ENCODE peak calls at places on chromosomes 7 and 10, in seven cellular contexts. One of them, this sample, is unnamed.

GRCh38 chr7:51356849-51357516 is 40.4 kb upstream of the COBL start:
- DNase-seq in PC-3: no peak
- DNase-seq in lower lobe of right lung: no peak
- DNase-seq in psoas muscle: no peak
- DNase-seq in GM23338: no peak
- DNase-seq in endodermal cell: peak; percentile 36
- DNase-seq in AG09309: no peak
- DNase-seq in this sample: no peak

GRCh38 chr10:50432206-50432605 is 180.9 kb upstream of the ASAH2 start:
- DNase-seq in PC-3: no peak
- DNase-seq in lower lobe of right lung: no peak
- DNase-seq in psoas muscle: no peak
- DNase-seq in GM23338: no peak
- DNase-seq in endodermal cell: no peak
- DNase-seq in AG09309: no peak
- DNase-seq in this sample: no peak

GRCh38 chr7:28075674-28076358 is 104.8 kb downstream of the JAZF1 start:
- DNase-seq in PC-3: no peak
- DNase-seq in lower lobe of right lung: no peak
- DNase-seq in psoas muscle: no peak
- DNase-seq in GM23338: no peak
- DNase-seq in endodermal cell: no peak
- DNase-seq in AG09309: no peak
- DNase-seq in this sample: no peak

GRCh38 chr10:110005716-110006115 is 2.1 kb upstream of the ADD3 start:
- DNase-seq in PC-3: no peak
- DNase-seq in lower lobe of right lung: no peak
- DNase-seq in psoas muscle: no peak
- DNase-seq in GM23338: peak; percentile 52
- DNase-seq in endodermal cell: peak; percentile 75
- DNase-seq in AG09309: peak; percentile 79
- DNase-seq in this sample: peak; percentile 84

GRCh38 chr10:46240684-46241565 is 45.9 kb upstream of the ANTXRL start:
- DNase-seq in PC-3: no peak
- DNase-seq in lower lobe of right lung: no peak
- DNase-seq in psoas muscle: no peak
- DNase-seq in GM23338: no peak
- DNase-seq in endodermal cell: no peak
- DNase-seq in AG09309: no peak
- DNase-seq in this sample: no peak

GRCh38 chr10:63265646-63266207 is 132.6 kb downstream of the NRBF2 start:
- DNase-seq in PC-3: no peak
- DNase-seq in lower lobe of right lung: no peak
- DNase-seq in psoas muscle: no peak
- DNase-seq in GM23338: no peak
- DNase-seq in endodermal cell: no peak
- DNase-seq in AG09309: no peak
- DNase-seq in this sample: no peak

GRCh38 chr10:71269301-71270288 is 49.5 kb upstream of the SLC29A3 start:
- DNase-seq in PC-3: no peak
- DNase-seq in lower lobe of right lung: no peak
- DNase-seq in psoas muscle: no peak
- DNase-seq in GM23338: peak; percentile 92
- DNase-seq in endodermal cell: peak; percentile 92
- DNase-seq in AG09309: no peak
- DNase-seq in this sample: peak; percentile 72

GRCh38 chr10:58775960-58776574 is 263.4 kb downstream of the BICC1 start:
- DNase-seq in PC-3: peak; percentile 64
- DNase-seq in lower lobe of right lung: no peak
- DNase-seq in psoas muscle: no peak
- DNase-seq in GM23338: peak; percentile 31
- DNase-seq in endodermal cell: no peak
- DNase-seq in AG09309: no peak
- DNase-seq in this sample: peak; percentile 90

GRCh38 chr10:74917481-74918077 is 91.2 kb downstream of the KAT6B start:
- DNase-seq in PC-3: peak; percentile 99
- DNase-seq in lower lobe of right lung: no peak
- DNase-seq in psoas muscle: no peak
- DNase-seq in GM23338: no peak
- DNase-seq in endodermal cell: no peak
- DNase-seq in AG09309: peak; percentile 28
- DNase-seq in this sample: peak; percentile 76

GRCh38 chr10:43199684-43200537 is 61.7 kb downstream of the CSGALNACT2 start:
- DNase-seq in PC-3: no peak
- DNase-seq in lower lobe of right lung: peak; percentile 39
- DNase-seq in psoas muscle: no peak
- DNase-seq in GM23338: no peak
- DNase-seq in endodermal cell: peak; percentile 31
- DNase-seq in AG09309: no peak
- DNase-seq in this sample: no peak

GRCh38 chr10:72954596-72955569 is at the start of gene PLA2G12B:
- DNase-seq in PC-3: no peak
- DNase-seq in lower lobe of right lung: peak; percentile 77
- DNase-seq in psoas muscle: no peak
- DNase-seq in GM23338: no peak
- DNase-seq in endodermal cell: no peak
- DNase-seq in AG09309: no peak
- DNase-seq in this sample: no peak

GRCh38 chr7:158843775-158844174 is 12.6 kb upstream of the DYNC2I1 start:
- DNase-seq in PC-3: no peak
- DNase-seq in lower lobe of right lung: no peak
- DNase-seq in psoas muscle: no peak
- DNase-seq in GM23338: peak; percentile 33
- DNase-seq in endodermal cell: peak; percentile 7
- DNase-seq in AG09309: no peak
- DNase-seq in this sample: no peak

GRCh38 chr7:28840515-28841125 is 117.5 kb downstream of the TRIL start:
- DNase-seq in PC-3: peak; percentile 18
- DNase-seq in lower lobe of right lung: no peak
- DNase-seq in psoas muscle: no peak
- DNase-seq in GM23338: peak; percentile 58
- DNase-seq in endodermal cell: no peak
- DNase-seq in AG09309: no peak
- DNase-seq in this sample: peak; percentile 20

GRCh38 chr10:61669161-61669755 is 6.5 kb downstream of the CABCOCO1 start:
- DNase-seq in PC-3: no peak
- DNase-seq in lower lobe of right lung: no peak
- DNase-seq in psoas muscle: no peak
- DNase-seq in GM23338: no peak
- DNase-seq in endodermal cell: no peak
- DNase-seq in AG09309: no peak
- DNase-seq in this sample: no peak

GRCh38 chr7:137967143-137968018 is 34.5 kb downstream of the CREB3L2 start:
- DNase-seq in PC-3: peak; percentile 40
- DNase-seq in lower lobe of right lung: no peak
- DNase-seq in psoas muscle: no peak
- DNase-seq in GM23338: peak; percentile 41
- DNase-seq in endodermal cell: peak; percentile 77
- DNase-seq in AG09309: no peak
- DNase-seq in this sample: peak; percentile 62

GRCh38 chr7:137964824-137965545 is 36.9 kb downstream of the CREB3L2 start:
- DNase-seq in PC-3: no peak
- DNase-seq in lower lobe of right lung: no peak
- DNase-seq in psoas muscle: no peak
- DNase-seq in GM23338: no peak
- DNase-seq in endodermal cell: no peak
- DNase-seq in AG09309: no peak
- DNase-seq in this sample: no peak

GRCh38 chr7:137968890-137969289 is 33.0 kb downstream of the CREB3L2 start:
- DNase-seq in PC-3: no peak
- DNase-seq in lower lobe of right lung: no peak
- DNase-seq in psoas muscle: no peak
- DNase-seq in GM23338: no peak
- DNase-seq in endodermal cell: no peak
- DNase-seq in AG09309: no peak
- DNase-seq in this sample: no peak

GRCh38 chr7:137966636-137967142 is 35.2 kb downstream of the CREB3L2 start:
- DNase-seq in PC-3: no peak
- DNase-seq in lower lobe of right lung: no peak
- DNase-seq in psoas muscle: no peak
- DNase-seq in GM23338: no peak
- DNase-seq in endodermal cell: no peak
- DNase-seq in AG09309: no peak
- DNase-seq in this sample: no peak

GRCh38 chr7:137965942-137966624 is 35.8 kb downstream of the CREB3L2 start:
- DNase-seq in PC-3: no peak
- DNase-seq in lower lobe of right lung: no peak
- DNase-seq in psoas muscle: no peak
- DNase-seq in GM23338: no peak
- DNase-seq in endodermal cell: no peak
- DNase-seq in AG09309: no peak
- DNase-seq in this sample: no peak
- TF ChIP-seq CTCF in PC-3: peak; percentile 25
- TF ChIP-seq CTCF in lower lobe of right lung: no peak
- TF ChIP-seq CTCF in psoas muscle: no peak
- TF ChIP-seq CTCF in GM23338: no peak
- TF ChIP-seq CTCF in endodermal cell: peak; percentile 42
- TF ChIP-seq CTCF in AG09309: peak; percentile 23
- TF ChIP-seq CTCF in this sample: peak; percentile 41

DNA sequence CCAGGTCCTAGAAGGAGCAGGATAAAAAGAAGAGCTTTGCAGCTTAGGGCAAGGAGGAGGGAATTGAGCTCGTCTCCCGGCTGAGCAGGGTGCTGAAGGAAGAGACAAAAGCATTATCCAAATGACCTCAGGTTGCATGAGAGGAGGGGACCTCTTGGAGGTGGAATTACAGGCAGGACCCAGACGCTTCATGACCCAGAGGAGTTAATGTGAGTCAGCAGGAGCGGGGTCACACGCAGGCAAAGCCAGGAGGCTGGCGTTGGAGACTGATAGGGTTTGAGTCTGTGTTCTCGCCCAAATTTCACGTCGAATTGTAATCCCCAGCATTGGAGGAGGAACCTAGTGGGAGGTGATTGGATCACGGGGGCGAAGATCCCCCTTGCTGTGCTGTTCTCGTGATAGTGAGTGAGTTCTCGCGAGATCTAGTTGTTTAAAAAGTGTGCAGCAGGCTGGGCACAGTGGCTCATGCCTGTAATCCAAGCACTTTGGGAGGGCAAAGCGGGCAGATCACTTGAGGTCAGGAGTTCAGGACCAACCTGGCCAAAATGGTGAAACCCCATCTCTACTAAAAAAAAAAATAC is 63.7 kb upstream of the AUTS2 start:
- DNase-seq in PC-3: no peak
- DNase-seq in lower lobe of right lung: no peak
- DNase-seq in psoas muscle: no peak
- DNase-seq in GM23338: peak; percentile 40
- DNase-seq in endodermal cell: peak; percentile 84
- DNase-seq in AG09309: no peak
- DNase-seq in this sample: no peak
- H3K4me3 ChIP-seq in PC-3: no peak overlapping the region
- H3K4me3 ChIP-seq in lower lobe of right lung: no peak overlapping the region
- H3K4me3 ChIP-seq in psoas muscle: no peak overlapping the region
- H3K4me3 ChIP-seq in GM23338: no peak overlapping the region
- H3K4me3 ChIP-seq in endodermal cell: no peak overlapping the region
- H3K4me3 ChIP-seq in AG09309: no peak overlapping the region
- H3K4me3 ChIP-seq in this sample: no peak overlapping the region

DNA sequence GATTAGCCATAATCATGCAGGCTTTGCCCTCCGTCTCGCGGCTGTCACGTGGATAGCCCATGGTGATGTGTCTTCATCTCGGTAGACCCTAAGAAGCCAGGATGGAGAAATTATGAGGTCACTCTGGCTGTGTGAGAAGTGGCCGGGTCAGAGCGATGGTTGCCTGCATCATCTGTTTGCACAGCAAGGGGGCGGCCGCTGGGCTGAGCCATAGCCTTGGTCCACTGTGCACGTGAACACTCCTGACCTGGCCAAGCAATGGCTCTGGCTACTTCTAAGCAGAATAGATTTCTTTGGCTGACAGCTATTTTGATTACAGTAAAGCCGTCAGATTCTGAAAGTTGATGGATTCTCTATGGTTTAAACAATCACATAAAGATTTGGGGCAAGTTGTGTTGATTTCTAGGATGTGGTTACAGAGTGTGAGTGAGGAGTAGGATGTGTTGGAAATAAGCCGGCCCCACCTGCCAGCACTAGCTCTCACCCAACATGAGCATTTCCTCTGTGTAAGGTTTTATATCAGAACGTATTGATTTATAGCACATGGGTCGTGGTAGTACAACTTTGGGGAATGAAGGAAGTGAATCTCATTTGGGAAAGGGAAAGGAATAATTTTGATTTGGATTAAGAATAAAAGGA is 214.4 kb upstream of the GPR26 start:
- DNase-seq in PC-3: no peak
- DNase-seq in lower lobe of right lung: no peak
- DNase-seq in psoas muscle: no peak
- DNase-seq in GM23338: no peak
- DNase-seq in endodermal cell: no peak
- DNase-seq in AG09309: no peak
- DNase-seq in this sample: no peak
- TF ChIP-seq CTCF in PC-3: no peak
- TF ChIP-seq CTCF in lower lobe of right lung: no peak
- TF ChIP-seq CTCF in psoas muscle: no peak
- TF ChIP-seq CTCF in GM23338: peak; percentile 37
- TF ChIP-seq CTCF in endodermal cell: peak; percentile 70
- TF ChIP-seq CTCF in AG09309: no peak
- TF ChIP-seq CTCF in this sample: no peak

GRCh38 chr10:4758256-4758655 is 67.8 kb upstream of the AKR1E2 start:
- DNase-seq in PC-3: peak; percentile 53
- DNase-seq in lower lobe of right lung: no peak
- DNase-seq in psoas muscle: no peak
- DNase-seq in GM23338: no peak
- DNase-seq in endodermal cell: no peak
- DNase-seq in AG09309: no peak
- DNase-seq in this sample: no peak

GRCh38 chr10:4751211-4751610 is 74.8 kb upstream of the AKR1E2 start:
- DNase-seq in PC-3: no peak
- DNase-seq in lower lobe of right lung: no peak
- DNase-seq in psoas muscle: no peak
- DNase-seq in GM23338: no peak
- DNase-seq in endodermal cell: no peak
- DNase-seq in AG09309: no peak
- DNase-seq in this sample: no peak

GRCh38 chr10:4754143-4754542 is 71.9 kb upstream of the AKR1E2 start:
- DNase-seq in PC-3: no peak
- DNase-seq in lower lobe of right lung: no peak
- DNase-seq in psoas muscle: no peak
- DNase-seq in GM23338: no peak
- DNase-seq in endodermal cell: no peak
- DNase-seq in AG09309: no peak
- DNase-seq in this sample: no peak

DNA sequence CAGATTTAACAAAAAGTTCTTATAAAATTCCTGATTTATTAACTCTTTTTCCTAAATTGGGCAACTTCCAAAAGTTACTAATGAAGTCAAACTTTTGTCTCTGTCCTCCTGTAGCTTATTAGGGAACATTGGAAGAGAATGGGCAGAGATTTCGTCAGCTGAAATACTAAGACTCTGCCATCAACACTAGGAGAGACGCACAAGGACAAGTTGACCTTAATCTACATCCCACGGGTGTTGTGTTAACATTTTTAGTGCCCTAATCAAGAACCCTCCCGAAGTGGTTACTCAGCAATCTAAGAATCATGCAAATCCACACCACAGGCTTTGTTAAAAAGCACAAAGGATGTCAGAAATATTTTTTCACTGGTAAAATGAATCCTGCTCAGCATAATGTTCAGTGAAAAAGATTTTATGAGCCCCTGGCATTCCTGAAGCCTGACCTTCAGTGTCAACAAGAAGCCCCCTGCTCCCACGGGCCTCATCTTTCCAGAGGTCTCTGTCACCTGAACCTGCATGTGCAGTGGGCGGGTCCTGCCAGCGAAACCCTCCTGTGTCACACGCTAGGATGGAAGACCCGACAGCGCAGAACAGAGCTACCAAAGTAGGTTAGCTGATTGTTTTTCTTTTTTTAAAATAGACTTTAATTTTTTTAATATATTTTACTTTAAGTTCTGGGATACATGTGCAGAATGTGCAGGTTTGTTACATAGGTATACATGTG is 70.6 kb upstream of the AKR1E2 start:
- DNase-seq in PC-3: no peak
- DNase-seq in lower lobe of right lung: no peak
- DNase-seq in psoas muscle: no peak
- DNase-seq in GM23338: no peak
- DNase-seq in endodermal cell: no peak
- DNase-seq in AG09309: no peak
- DNase-seq in this sample: no peak
- H3K4me3 ChIP-seq in PC-3: no peak overlapping the region
- H3K4me3 ChIP-seq in lower lobe of right lung: no peak overlapping the region
- H3K4me3 ChIP-seq in psoas muscle: no peak overlapping the region
- H3K4me3 ChIP-seq in GM23338: no peak overlapping the region
- H3K4me3 ChIP-seq in endodermal cell: no peak overlapping the region
- H3K4me3 ChIP-seq in AG09309: no peak overlapping the region
- H3K4me3 ChIP-seq in this sample: no peak overlapping the region